ENCODE peak calls at places on chromosomes 13 and 19, in eight cellular contexts. T, V, I, X, C, D, P and N are unnamed samples.

GRCh38 chr19:54190942-54191670 is at the start of gene TSEN34:
- DNase-seq in D (peak), V (peak), T (no peak), C (peak), P (peak), X (peak), I (peak), N (peak)

GRCh38 chr13:87656311-87656710 is 14.9 kb upstream of the SLITRK5 start:
- DNase-seq in I (no peak), C (no peak), P (no peak), D (no peak), T (no peak), V (no peak), X (no peak), N (no peak)

GRCh38 chr13:68727165-68727564 is 1380.5 kb upstream of the ATXN8OS start:
- DNase-seq in I (no peak), P (no peak), T (no peak), V (no peak), C (no peak), D (no peak), X (peak), N (no peak)

GRCh38 chr19:36771275-36772231 is 1.1 kb downstream of the ZNF850 start:
- DNase-seq in I (no peak), D (no peak), T (peak), P (peak), X (peak), V (peak), C (peak), N (peak)

GRCh38 chr19:3142292-3142670 is 6.4 kb downstream of the GNA15 start:
- DNase-seq in V (no peak), X (peak), D (no peak), I (no peak), P (no peak), C (no peak), T (no peak), N (no peak)

GRCh38 chr13:21175656-21176194 is 627 bp downstream of the SKA3 start:
- DNase-seq in P (no peak), D (no peak), I (no peak), C (no peak), V (peak), X (peak), T (no peak), N (no peak)

GRCh38 chr13:113411216-113412023 is 41.9 kb downstream of the ADPRHL1 start:
- DNase-seq in I (no peak), D (no peak), P (no peak), X (peak), T (no peak), V (no peak), C (no peak), N (no peak)

GRCh38 chr19:14540741-14541525 is 11.5 kb downstream of the TECR start:
- DNase-seq in X (no peak), D (no peak), V (no peak), P (no peak), C (no peak), T (no peak), I (no peak), N (no peak)

GRCh38 chr13:51858433-51859247 is 3.1 kb upstream of the CCDC70 start:
- DNase-seq in T (no peak), V (no peak), X (peak), D (no peak), P (no peak), I (no peak), C (no peak), N (no peak)

GRCh38 chr19:42207767-42208259 is 9.7 kb downstream of the DEDD2 start:
- DNase-seq in D (no peak), I (no peak), P (no peak), T (peak), C (no peak), V (no peak), X (peak), N (no peak)

GRCh38 chr13:42022796-42023493 is 25.5 kb upstream of the DGKH start:
- DNase-seq in T (no peak), D (no peak), C (no peak), V (no peak), I (no peak), X (no peak), P (no peak), N (no peak)

GRCh38 chr19:391199-391557 is 17.8 kb downstream of the C2CD4C start:
- DNase-seq in C (no peak), P (no peak), T (no peak), V (no peak), X (no peak), I (no peak), D (no peak), N (no peak)

GRCh38 chr19:47713046-47714021 is at the start of gene EHD2:
- DNase-seq in C (peak), X (peak), T (no peak), V (peak), I (peak), D (peak), P (no peak), N (no peak)

GRCh38 chr13:49716615-49717014 is 25.3 kb upstream of the EBPL start:
- DNase-seq in P (no peak), T (no peak), I (no peak), D (no peak), C (no peak), X (no peak), V (no peak), N (no peak)

GRCh38 chr13:20401958-20402856 is 123.5 kb downstream of the CRYL1 start:
- DNase-seq in X (peak), D (no peak), P (no peak), V (no peak), T (no peak), C (no peak), I (no peak), N (no peak)

GRCh38 chr19:33110201-33110910 is 21.6 kb upstream of the WDR88 start:
- DNase-seq in D (no peak), P (no peak), I (no peak), T (no peak), X (peak), V (no peak), C (no peak), N (no peak)

GRCh38 chr13:51733656-51734334 is 70.2 kb downstream of the DHRS12 start:
- DNase-seq in V (no peak), P (no peak), T (no peak), C (no peak), I (no peak), D (no peak), X (no peak), N (no peak)

GRCh38 chr13:50627111-50627510 is 216.4 kb downstream of the DLEU7 start:
- DNase-seq in C (no peak), P (no peak), X (peak), D (no peak), T (no peak), V (no peak), I (no peak), N (no peak)

GRCh38 chr13:77036294-77036693 is 9.3 kb upstream of the FBXL3 start:
- DNase-seq in V (no peak), I (no peak), C (no peak), P (no peak), T (no peak), D (no peak), X (no peak), N (no peak)

GRCh38 chr13:110097013-110097412 is 209.9 kb downstream of the COL4A1 start:
- DNase-seq in X (peak), P (no peak), I (no peak), C (no peak), T (no peak), D (no peak), V (no peak), N (no peak)

GRCh38 chr13:35293579-35293978 is 182.9 kb downstream of the MAB21L1 start:
- DNase-seq in I (no peak), C (no peak), P (no peak), T (no peak), X (no peak), D (no peak), V (no peak), N (no peak)

GRCh38 chr19:7874080-7874856 is at the start of gene PRR36:
- DNase-seq in V (peak), D (no peak), P (peak), T (no peak), C (peak), I (peak), X (no peak), N (peak)